ENCODE peak calls at places on chromosomes 6 and 20, in ten cellular contexts. W is activated T-helper 1 cell treated with anti-CD3 and anti-CD28 coated beads, Interleukin-2, amount 50 U/mL, for 16 hours; R is AG04450; H is psoas muscle; V is CD4-positive, alpha-beta T cell; L is GM04503; N is nucleus accumbens; T is activated CD8-positive, alpha-beta memory T cell treated with anti-CD3 and anti-CD28 coated beads for 1 hour; O is midbrain; F is ELF-1. I is an unnamed sample.

GRCh38 chr20:57395111-57395959 is 4.1 kb downstream of the RBM38 start:
- DNase-seq in W (no peak), R (peak), H (peak), V (no peak), L (no peak), N (peak), T (no peak), O (peak), F (peak), I (no peak)

GRCh38 chr6:140281236-140281635 is 906.8 kb upstream of the CITED2 start:
- DNase-seq in W (no peak), R (no peak), H (no peak), V (no peak), L (no peak), N (no peak), T (no peak), O (no peak), F (no peak), I (no peak)

GRCh38 chr6:46323966-46324622 is 153.3 kb upstream of the ENPP5 start:
- DNase-seq in W (no peak), R (no peak), H (no peak), V (no peak), L (no peak), N (no peak), T (no peak), O (peak), F (no peak), I (no peak)

GRCh38 chr20:20369353-20370086 is 1.6 kb downstream of the INSM1 start:
- DNase-seq in W (no peak), R (no peak), H (no peak), V (no peak), L (no peak), N (no peak), T (no peak), O (no peak), F (peak), I (no peak)

GRCh38 chr20:49597825-49598395 is 30.0 kb upstream of the PTGIS start:
- DNase-seq in W (no peak), R (no peak), H (peak), V (no peak), L (no peak), N (no peak), T (no peak), O (no peak), F (no peak), I (no peak)

GRCh38 chr6:7218586-7218985 is 94.4 kb downstream of the SSR1 start:
- DNase-seq in W (no peak), R (no peak), H (no peak), V (no peak), L (no peak), N (no peak), T (no peak), O (no peak), F (no peak), I (no peak)

GRCh38 chr6:43570876-43571441 is 4.9 kb downstream of the XPO5 start:
- DNase-seq in W (no peak), R (no peak), H (no peak), V (no peak), L (no peak), N (no peak), T (no peak), O (no peak), F (no peak), I (no peak)

GRCh38 chr6:39005774-39006173 is 42.8 kb upstream of the GLP1R start:
- DNase-seq in W (no peak), R (no peak), H (no peak), V (no peak), L (no peak), N (no peak), T (no peak), O (no peak), F (no peak), I (no peak)

GRCh38 chr6:139173172-139173571 is 38.3 kb downstream of the HECA start:
- DNase-seq in W (no peak), R (no peak), H (no peak), V (no peak), L (no peak), N (no peak), T (no peak), O (no peak), F (no peak), I (no peak)

GRCh38 chr6:31558631-31559500 is 11.5 kb downstream of the NFKBIL1 start:
- DNase-seq in W (no peak), R (no peak), H (no peak), V (peak), L (no peak), N (no peak), T (no peak), O (peak), F (no peak), I (peak)

GRCh38 chr6:5679271-5679670 is 327.5 kb downstream of the NRN1 start:
- DNase-seq in W (no peak), R (no peak), H (no peak), V (no peak), L (no peak), N (no peak), T (no peak), O (no peak), F (peak), I (no peak)

GRCh38 chr20:43477193-43477592 is 19.5 kb downstream of the SRSF6 start:
- DNase-seq in W (no peak), R (no peak), H (no peak), V (no peak), L (no peak), N (no peak), T (no peak), O (no peak), F (no peak), I (no peak)

GRCh38 chr6:2970034-2970685 is 1.2 kb downstream of the SERPINB6 start:
- DNase-seq in W (no peak), R (no peak), H (no peak), V (no peak), L (no peak), N (no peak), T (no peak), O (no peak), F (no peak), I (no peak)

GRCh38 chr6:53192590-53193232 is 44.1 kb upstream of the GCM1 start:
- DNase-seq in W (no peak), R (no peak), H (no peak), V (no peak), L (no peak), N (no peak), T (no peak), O (no peak), F (peak), I (no peak)

GRCh38 chr6:30619561-30619960 is 1.9 kb downstream of the MRPS18B start:
- DNase-seq in W (no peak), R (no peak), H (no peak), V (no peak), L (no peak), N (no peak), T (no peak), O (no peak), F (no peak), I (no peak)

GRCh38 chr6:134217110-134217509 is 100.8 kb downstream of the SGK1 start:
- DNase-seq in W (no peak), R (no peak), H (no peak), V (no peak), L (peak), N (no peak), T (no peak), O (no peak), F (no peak), I (no peak)

GRCh38 chr6:44268095-44268628 is 2.1 kb upstream of the TMEM151B start:
- DNase-seq in W (peak), R (no peak), H (peak), V (peak), L (no peak), N (no peak), T (no peak), O (peak), F (peak), I (no peak)

GRCh38 chr20:12207875-12208274 is 290.2 kb downstream of the BTBD3 start:
- DNase-seq in W (no peak), R (peak), H (no peak), V (no peak), L (no peak), N (no peak), T (no peak), O (no peak), F (peak), I (no peak)

GRCh38 chr20:62741191-62741676 is 32.6 kb downstream of the NTSR1 start:
- DNase-seq in W (peak), R (no peak), H (peak), V (no peak), L (no peak), N (no peak), T (no peak), O (no peak), F (peak), I (no peak)

GRCh38 chr6:1336246-1336843 is 24.4 kb downstream of the FOXQ1 start:
- DNase-seq in W (no peak), R (no peak), H (no peak), V (no peak), L (no peak), N (no peak), T (no peak), O (no peak), F (peak), I (no peak)

GRCh38 chr20:8722277-8722928 is 346.5 kb upstream of the PLCB4 start:
- DNase-seq in W (no peak), R (peak), H (no peak), V (no peak), L (peak), N (peak), T (no peak), O (peak), F (peak), I (no peak)

GRCh38 chr20:37295001-37295400 is 5.5 kb downstream of the MANBAL start:
- DNase-seq in W (no peak), R (peak), H (no peak), V (no peak), L (peak), N (no peak), T (no peak), O (no peak), F (peak), I (no peak)

GRCh38 chr6:122553697-122554096 is 56.5 kb upstream of the PKIB start:
- DNase-seq in W (no peak), R (no peak), H (no peak), V (no peak), L (no peak), N (no peak), T (no peak), O (no peak), F (no peak), I (no peak)

GRCh38 chr6:76134651-76135050 is 62.2 kb upstream of the IMPG1 start:
- DNase-seq in W (no peak), R (no peak), H (no peak), V (no peak), L (no peak), N (no peak), T (no peak), O (no peak), F (no peak), I (no peak)

GRCh38 chr6:3272911-3273547 is 14.3 kb downstream of the PSMG4 start:
- DNase-seq in W (no peak), R (no peak), H (no peak), V (no peak), L (no peak), N (no peak), T (no peak), O (no peak), F (no peak), I (no peak)

GRCh38 chr6:1856381-1856780 is 246.7 kb downstream of the FOXC1 start:
- DNase-seq in W (no peak), R (no peak), H (no peak), V (no peak), L (no peak), N (peak), T (no peak), O (no peak), F (no peak), I (no peak)

GRCh38 chr6:122339661-122340060 is 59.8 kb upstream of the HSF2 start:
- DNase-seq in W (no peak), R (no peak), H (no peak), V (no peak), L (no peak), N (no peak), T (no peak), O (no peak), F (no peak), I (no peak)

GRCh38 chr6:46876126-46876525 is 45.6 kb downstream of the ADGRF5 start:
- DNase-seq in W (no peak), R (no peak), H (no peak), V (no peak), L (no peak), N (no peak), T (no peak), O (no peak), F (peak), I (no peak)

GRCh38 chr20:49685161-49685601 is 28.5 kb downstream of the B4GALT5 start:
- DNase-seq in W (no peak), R (no peak), H (no peak), V (no peak), L (no peak), N (no peak), T (no peak), O (peak), F (no peak), I (no peak)

GRCh38 chr20:63518946-63519764 is 1.4 kb upstream of the PPDPF start:
- DNase-seq in W (no peak), R (no peak), H (peak), V (no peak), L (no peak), N (no peak), T (no peak), O (no peak), F (no peak), I (no peak)

GRCh38 chr6:46191961-46192360 is 21.2 kb upstream of the ENPP5 start:
- DNase-seq in W (no peak), R (no peak), H (no peak), V (no peak), L (peak), N (no peak), T (no peak), O (no peak), F (no peak), I (no peak)

GRCh38 chr6:107493158-107494057 is 3.5 kb downstream of the SOBP start:
- DNase-seq in W (no peak), R (peak), H (peak), V (no peak), L (no peak), N (peak), T (no peak), O (peak), F (peak), I (no peak)

GRCh38 chr20:2748551-2749342 is 51.7 kb downstream of the CPXM1 start:
- DNase-seq in W (no peak), R (no peak), H (no peak), V (no peak), L (no peak), N (no peak), T (no peak), O (no peak), F (no peak), I (no peak)

GRCh38 chr20:38927902-38928578 is 1.8 kb downstream of the FAM83D start:
- DNase-seq in W (no peak), R (no peak), H (no peak), V (no peak), L (no peak), N (no peak), T (no peak), O (no peak), F (no peak), I (no peak)

GRCh38 chr6:158854214-158855101 is 35.3 kb upstream of the EZR start:
- DNase-seq in W (no peak), R (no peak), H (no peak), V (no peak), L (no peak), N (no peak), T (no peak), O (no peak), F (peak), I (no peak)

GRCh38 chr6:89117285-89118108 is at the start of gene SRSF12:
- DNase-seq in W (no peak), R (no peak), H (peak), V (peak), L (no peak), N (peak), T (peak), O (no peak), F (peak), I (peak)

GRCh38 chr6:11328613-11329247 is 96.3 kb upstream of the NEDD9 start:
- DNase-seq in W (no peak), R (peak), H (no peak), V (no peak), L (peak), N (no peak), T (no peak), O (no peak), F (peak), I (no peak)